ENCODE peak calls at places on chromosome 10, in seven cellular contexts. One of them, this sample, is unnamed.

GRCh38 chr10:72334196-72334831 is 20.4 kb downstream of the DNAJB12 start:
- DNase-seq in choroid plexus epithelial cell: peak
- DNase-seq in fibroblast of the aortic adventitia: no peak
- DNase-seq in foreskin keratinocyte: no peak
- DNase-seq in transverse colon: no peak
- DNase-seq in GM10248: no peak
- DNase-seq in heart right ventricle: no peak
- DNase-seq in this sample: no peak

GRCh38 chr10:126036515-126036914 is 140.2 kb downstream of the FANK1 start:
- DNase-seq in choroid plexus epithelial cell: no peak
- DNase-seq in fibroblast of the aortic adventitia: no peak
- DNase-seq in foreskin keratinocyte: no peak
- DNase-seq in transverse colon: no peak
- DNase-seq in GM10248: no peak
- DNase-seq in heart right ventricle: no peak
- DNase-seq in this sample: no peak

GRCh38 chr10:87752571-87752970 is 65.5 kb downstream of the ATAD1 start:
- DNase-seq in choroid plexus epithelial cell: peak
- DNase-seq in fibroblast of the aortic adventitia: peak
- DNase-seq in foreskin keratinocyte: peak
- DNase-seq in transverse colon: no peak
- DNase-seq in GM10248: no peak
- DNase-seq in heart right ventricle: no peak
- DNase-seq in this sample: no peak

GRCh38 chr10:125192620-125193019 is 32.3 kb upstream of the CTBP2 start:
- DNase-seq in choroid plexus epithelial cell: no peak
- DNase-seq in fibroblast of the aortic adventitia: no peak
- DNase-seq in foreskin keratinocyte: no peak
- DNase-seq in transverse colon: no peak
- DNase-seq in GM10248: no peak
- DNase-seq in heart right ventricle: no peak
- DNase-seq in this sample: no peak

GRCh38 chr10:103889121-103889720 is 28.8 kb downstream of the STN1 start:
- DNase-seq in choroid plexus epithelial cell: no peak
- DNase-seq in fibroblast of the aortic adventitia: no peak
- DNase-seq in foreskin keratinocyte: no peak
- DNase-seq in transverse colon: no peak
- DNase-seq in GM10248: no peak
- DNase-seq in heart right ventricle: no peak
- DNase-seq in this sample: no peak

GRCh38 chr10:95254629-95255028 is 36.2 kb downstream of the PDLIM1 start:
- DNase-seq in choroid plexus epithelial cell: no peak
- DNase-seq in fibroblast of the aortic adventitia: no peak
- DNase-seq in foreskin keratinocyte: no peak
- DNase-seq in transverse colon: no peak
- DNase-seq in GM10248: no peak
- DNase-seq in heart right ventricle: no peak
- DNase-seq in this sample: peak

GRCh38 chr10:61404771-61405170 is 48.4 kb downstream of the TMEM26 start:
- DNase-seq in choroid plexus epithelial cell: peak
- DNase-seq in fibroblast of the aortic adventitia: peak
- DNase-seq in foreskin keratinocyte: peak
- DNase-seq in transverse colon: no peak
- DNase-seq in GM10248: no peak
- DNase-seq in heart right ventricle: no peak
- DNase-seq in this sample: no peak

GRCh38 chr10:29285624-29286051 is 3.2 kb upstream of the LYZL1 start:
- DNase-seq in choroid plexus epithelial cell: no peak
- DNase-seq in fibroblast of the aortic adventitia: no peak
- DNase-seq in foreskin keratinocyte: no peak
- DNase-seq in transverse colon: no peak
- DNase-seq in GM10248: peak
- DNase-seq in heart right ventricle: no peak
- DNase-seq in this sample: no peak

GRCh38 chr10:84179059-84179710 is 5.6 kb downstream of the GPR15LG start:
- DNase-seq in choroid plexus epithelial cell: peak
- DNase-seq in fibroblast of the aortic adventitia: peak
- DNase-seq in foreskin keratinocyte: peak
- DNase-seq in transverse colon: no peak
- DNase-seq in GM10248: peak
- DNase-seq in heart right ventricle: no peak
- DNase-seq in this sample: no peak

GRCh38 chr10:21084700-21085099 is 187.6 kb upstream of the NEBL start:
- DNase-seq in choroid plexus epithelial cell: no peak
- DNase-seq in fibroblast of the aortic adventitia: no peak
- DNase-seq in foreskin keratinocyte: no peak
- DNase-seq in transverse colon: no peak
- DNase-seq in GM10248: no peak
- DNase-seq in heart right ventricle: no peak
- DNase-seq in this sample: no peak

GRCh38 chr10:113093188-113094113 is 143.4 kb downstream of the TCF7L2 start:
- DNase-seq in choroid plexus epithelial cell: peak
- DNase-seq in fibroblast of the aortic adventitia: peak
- DNase-seq in foreskin keratinocyte: peak
- DNase-seq in transverse colon: peak
- DNase-seq in GM10248: no peak
- DNase-seq in heart right ventricle: no peak
- DNase-seq in this sample: no peak

GRCh38 chr10:32298066-32298812 is 48.7 kb downstream of the EPC1 start:
- DNase-seq in choroid plexus epithelial cell: peak
- DNase-seq in fibroblast of the aortic adventitia: peak
- DNase-seq in foreskin keratinocyte: peak
- DNase-seq in transverse colon: no peak
- DNase-seq in GM10248: no peak
- DNase-seq in heart right ventricle: no peak
- DNase-seq in this sample: no peak

GRCh38 chr10:127911867-127912257 is 5.0 kb downstream of the PTPRE start:
- DNase-seq in choroid plexus epithelial cell: no peak
- DNase-seq in fibroblast of the aortic adventitia: no peak
- DNase-seq in foreskin keratinocyte: no peak
- DNase-seq in transverse colon: no peak
- DNase-seq in GM10248: no peak
- DNase-seq in heart right ventricle: no peak
- DNase-seq in this sample: no peak

GRCh38 chr10:97024181-97025073 is 161.3 kb downstream of the SLIT1 start:
- DNase-seq in choroid plexus epithelial cell: peak
- DNase-seq in fibroblast of the aortic adventitia: peak
- DNase-seq in foreskin keratinocyte: peak
- DNase-seq in transverse colon: no peak
- DNase-seq in GM10248: peak
- DNase-seq in heart right ventricle: peak
- DNase-seq in this sample: no peak

GRCh38 chr10:126839094-126839761 is 66.0 kb upstream of the DOCK1 start:
- DNase-seq in choroid plexus epithelial cell: no peak
- DNase-seq in fibroblast of the aortic adventitia: no peak
- DNase-seq in foreskin keratinocyte: no peak
- DNase-seq in transverse colon: peak
- DNase-seq in GM10248: no peak
- DNase-seq in heart right ventricle: no peak
- DNase-seq in this sample: no peak

GRCh38 chr10:126041804-126042231 is 145.5 kb downstream of the FANK1 start:
- DNase-seq in choroid plexus epithelial cell: peak
- DNase-seq in fibroblast of the aortic adventitia: peak
- DNase-seq in foreskin keratinocyte: no peak
- DNase-seq in transverse colon: peak
- DNase-seq in GM10248: peak
- DNase-seq in heart right ventricle: peak
- DNase-seq in this sample: no peak

GRCh38 chr10:49324711-49325110 is 25.7 kb downstream of the C10orf71 start:
- DNase-seq in choroid plexus epithelial cell: peak
- DNase-seq in fibroblast of the aortic adventitia: no peak
- DNase-seq in foreskin keratinocyte: no peak
- DNase-seq in transverse colon: no peak
- DNase-seq in GM10248: no peak
- DNase-seq in heart right ventricle: no peak
- DNase-seq in this sample: no peak

GRCh38 chr10:61986357-61986756 is 84.9 kb downstream of the ARID5B start:
- DNase-seq in choroid plexus epithelial cell: no peak
- DNase-seq in fibroblast of the aortic adventitia: no peak
- DNase-seq in foreskin keratinocyte: no peak
- DNase-seq in transverse colon: no peak
- DNase-seq in GM10248: no peak
- DNase-seq in heart right ventricle: no peak
- DNase-seq in this sample: no peak

GRCh38 chr10:3107426-3107961 is 40.1 kb downstream of the PFKP start:
- DNase-seq in choroid plexus epithelial cell: peak
- DNase-seq in fibroblast of the aortic adventitia: peak
- DNase-seq in foreskin keratinocyte: peak
- DNase-seq in transverse colon: peak
- DNase-seq in GM10248: no peak
- DNase-seq in heart right ventricle: peak
- DNase-seq in this sample: no peak

GRCh38 chr10:69703256-69703655 is 73.2 kb downstream of the FAM241B start:
- DNase-seq in choroid plexus epithelial cell: peak
- DNase-seq in fibroblast of the aortic adventitia: no peak
- DNase-seq in foreskin keratinocyte: no peak
- DNase-seq in transverse colon: no peak
- DNase-seq in GM10248: no peak
- DNase-seq in heart right ventricle: no peak
- DNase-seq in this sample: no peak

GRCh38 chr10:16915308-16915707 is 98.1 kb upstream of the RSU1 start:
- DNase-seq in choroid plexus epithelial cell: no peak
- DNase-seq in fibroblast of the aortic adventitia: no peak
- DNase-seq in foreskin keratinocyte: no peak
- DNase-seq in transverse colon: no peak
- DNase-seq in GM10248: no peak
- DNase-seq in heart right ventricle: no peak
- DNase-seq in this sample: no peak
- TF ChIP-seq CTCF in choroid plexus epithelial cell: peak
- TF ChIP-seq CTCF in fibroblast of the aortic adventitia: no peak
- TF ChIP-seq CTCF in foreskin keratinocyte: peak
- TF ChIP-seq CTCF in transverse colon: no peak
- TF ChIP-seq CTCF in GM10248: no peak
- TF ChIP-seq CTCF in heart right ventricle: no peak
- TF ChIP-seq CTCF in this sample: peak

GRCh38 chr10:111076682-111077661 is at the start of gene ADRA2A:
- DNase-seq in choroid plexus epithelial cell: peak
- DNase-seq in fibroblast of the aortic adventitia: peak
- DNase-seq in foreskin keratinocyte: peak
- DNase-seq in transverse colon: peak
- DNase-seq in GM10248: peak
- DNase-seq in heart right ventricle: no peak
- DNase-seq in this sample: peak
- TF ChIP-seq CTCF in choroid plexus epithelial cell: no peak
- TF ChIP-seq CTCF in fibroblast of the aortic adventitia: no peak
- TF ChIP-seq CTCF in foreskin keratinocyte: no peak
- TF ChIP-seq CTCF in transverse colon: no peak
- TF ChIP-seq CTCF in GM10248: no peak
- TF ChIP-seq CTCF in heart right ventricle: no peak
- TF ChIP-seq CTCF in this sample: no peak

DNA sequence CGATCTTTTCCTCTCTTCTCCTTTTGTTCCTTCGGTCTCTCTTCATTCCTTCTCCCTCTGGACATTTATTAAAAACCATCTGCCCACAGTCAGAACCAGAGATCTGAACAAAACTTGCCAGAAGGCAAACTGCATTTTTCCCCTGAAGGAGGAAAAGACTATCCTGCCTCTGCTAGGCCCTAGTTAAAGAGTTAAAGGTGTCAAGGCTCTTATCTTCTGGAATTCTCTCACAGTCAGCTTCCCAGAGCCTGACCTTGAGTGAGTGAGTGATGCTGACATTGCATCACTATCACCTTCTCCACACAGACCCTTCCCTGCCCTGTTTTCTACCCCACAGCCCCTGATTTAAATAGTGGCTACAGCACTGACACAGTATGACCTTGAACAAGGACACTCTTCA is 16.4 kb downstream of the FRMPD2 start:
- DNase-seq in choroid plexus epithelial cell: no peak
- DNase-seq in fibroblast of the aortic adventitia: no peak
- DNase-seq in foreskin keratinocyte: no peak
- DNase-seq in transverse colon: no peak
- DNase-seq in GM10248: no peak
- DNase-seq in heart right ventricle: no peak
- DNase-seq in this sample: no peak
- TF ChIP-seq CTCF in choroid plexus epithelial cell: no peak
- TF ChIP-seq CTCF in fibroblast of the aortic adventitia: no peak
- TF ChIP-seq CTCF in foreskin keratinocyte: no peak
- TF ChIP-seq CTCF in transverse colon: no peak
- TF ChIP-seq CTCF in GM10248: no peak
- TF ChIP-seq CTCF in heart right ventricle: no peak
- TF ChIP-seq CTCF in this sample: no peak

GRCh38 chr10:117652228-117653169 is 110.0 kb downstream of the EMX2 start:
- DNase-seq in choroid plexus epithelial cell: peak
- DNase-seq in fibroblast of the aortic adventitia: no peak
- DNase-seq in foreskin keratinocyte: no peak
- DNase-seq in transverse colon: no peak
- DNase-seq in GM10248: no peak
- DNase-seq in heart right ventricle: no peak
- DNase-seq in this sample: no peak

GRCh38 chr10:117654105-117654504 is 111.6 kb downstream of the EMX2 start:
- DNase-seq in choroid plexus epithelial cell: no peak
- DNase-seq in fibroblast of the aortic adventitia: no peak
- DNase-seq in foreskin keratinocyte: no peak
- DNase-seq in transverse colon: no peak
- DNase-seq in GM10248: no peak
- DNase-seq in heart right ventricle: no peak
- DNase-seq in this sample: no peak

GRCh38 chr10:117661316-117661715 is 118.8 kb downstream of the EMX2 start:
- DNase-seq in choroid plexus epithelial cell: no peak
- DNase-seq in fibroblast of the aortic adventitia: no peak
- DNase-seq in foreskin keratinocyte: no peak
- DNase-seq in transverse colon: no peak
- DNase-seq in GM10248: no peak
- DNase-seq in heart right ventricle: no peak
- DNase-seq in this sample: no peak

GRCh38 chr10:117653170-117653515 is 110.6 kb downstream of the EMX2 start:
- DNase-seq in choroid plexus epithelial cell: peak
- DNase-seq in fibroblast of the aortic adventitia: peak
- DNase-seq in foreskin keratinocyte: peak
- DNase-seq in transverse colon: no peak
- DNase-seq in GM10248: peak
- DNase-seq in heart right ventricle: no peak
- DNase-seq in this sample: no peak

DNA sequence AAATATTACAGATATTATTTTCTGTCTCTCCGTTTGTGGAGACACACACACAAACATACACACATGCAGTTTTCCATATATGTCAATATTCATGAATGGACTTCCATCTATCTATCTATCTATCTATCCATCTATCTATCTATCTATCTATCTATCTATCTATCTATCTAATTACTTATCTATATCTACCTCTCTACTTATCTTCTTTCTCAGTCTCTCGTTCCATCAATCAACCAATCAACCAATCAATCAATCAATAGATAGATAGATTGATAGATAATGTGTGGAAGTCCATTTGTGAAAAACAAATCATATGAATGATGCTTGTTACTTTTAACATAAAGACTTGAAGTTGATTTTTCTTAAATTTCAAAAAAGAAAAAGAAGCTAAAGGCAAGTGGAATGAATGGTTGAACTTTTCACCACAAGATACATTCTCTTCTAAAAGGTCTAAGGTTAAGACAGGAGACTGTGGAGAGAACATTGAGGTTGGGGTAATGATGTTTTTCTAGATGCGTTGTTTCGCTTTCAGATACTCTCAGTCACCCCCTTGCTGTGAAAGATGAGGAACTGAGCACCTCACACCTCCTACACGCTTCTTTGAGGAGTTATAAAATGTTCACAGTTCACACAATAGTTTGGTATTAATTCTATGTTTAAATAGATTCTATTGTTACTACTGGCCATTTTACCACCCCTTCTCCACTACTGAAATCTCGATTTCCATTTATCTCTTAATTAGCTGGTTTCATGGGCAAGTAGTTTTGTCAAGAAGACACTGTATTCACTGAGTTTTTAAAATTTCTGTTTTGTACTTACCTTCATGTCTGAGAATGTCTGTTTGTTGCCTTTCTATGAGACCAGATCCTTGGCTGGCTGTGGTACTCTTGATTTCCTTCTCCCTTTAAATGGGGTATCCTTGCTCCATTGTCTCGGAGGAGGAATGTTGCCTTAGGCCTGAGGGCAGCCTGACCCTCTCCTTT is 114.1 kb downstream of the EMX2 start:
- DNase-seq in choroid plexus epithelial cell: no peak
- DNase-seq in fibroblast of the aortic adventitia: no peak
- DNase-seq in foreskin keratinocyte: no peak
- DNase-seq in transverse colon: no peak
- DNase-seq in GM10248: peak
- DNase-seq in heart right ventricle: no peak
- DNase-seq in this sample: no peak
- TF ChIP-seq CTCF in choroid plexus epithelial cell: no peak
- TF ChIP-seq CTCF in fibroblast of the aortic adventitia: no peak
- TF ChIP-seq CTCF in foreskin keratinocyte: no peak
- TF ChIP-seq CTCF in transverse colon: no peak
- TF ChIP-seq CTCF in GM10248: no peak
- TF ChIP-seq CTCF in heart right ventricle: no peak
- TF ChIP-seq CTCF in this sample: no peak